ENCODE peak calls at places on chromosomes 2 and 18, in seven cellular contexts. One of them, this sample, is unnamed.

GRCh38 chr2:70941701-70942100 is 6.0 kb downstream of the ATP6V1B1 start:
- DNase-seq in heart right ventricle: no peak
- DNase-seq in substantia nigra: no peak
- DNase-seq in GM23248: no peak
- DNase-seq in right lobe of liver: no peak
- DNase-seq in CD8-positive, alpha-beta memory T cell: no peak
- DNase-seq in neural progenitor cell: no peak
- DNase-seq in this sample: no peak

GRCh38 chr2:174503161-174503809 is 16.5 kb upstream of the GPR155 start:
- DNase-seq in heart right ventricle: no peak
- DNase-seq in substantia nigra: no peak
- DNase-seq in GM23248: no peak
- DNase-seq in right lobe of liver: no peak
- DNase-seq in CD8-positive, alpha-beta memory T cell: no peak
- DNase-seq in neural progenitor cell: no peak
- DNase-seq in this sample: no peak

GRCh38 chr2:72274284-72274869 is 126.7 kb upstream of the CYP26B1 start:
- DNase-seq in heart right ventricle: no peak
- DNase-seq in substantia nigra: no peak
- DNase-seq in GM23248: no peak
- DNase-seq in right lobe of liver: no peak
- DNase-seq in CD8-positive, alpha-beta memory T cell: no peak
- DNase-seq in neural progenitor cell: no peak
- DNase-seq in this sample: no peak

GRCh38 chr2:172672999-172673726 is 62.5 kb upstream of the RAPGEF4 start:
- DNase-seq in heart right ventricle: no peak
- DNase-seq in substantia nigra: no peak
- DNase-seq in GM23248: peak; percentile 18
- DNase-seq in right lobe of liver: peak; percentile 74
- DNase-seq in CD8-positive, alpha-beta memory T cell: no peak
- DNase-seq in neural progenitor cell: no peak
- DNase-seq in this sample: peak; percentile 84

GRCh38 chr18:22778996-22779395 is 154.1 kb upstream of the RBBP8 start:
- DNase-seq in heart right ventricle: no peak
- DNase-seq in substantia nigra: no peak
- DNase-seq in GM23248: no peak
- DNase-seq in right lobe of liver: no peak
- DNase-seq in CD8-positive, alpha-beta memory T cell: no peak
- DNase-seq in neural progenitor cell: no peak
- DNase-seq in this sample: no peak

GRCh38 chr2:12651661-12652060 is 65.1 kb upstream of the TRIB2 start:
- DNase-seq in heart right ventricle: no peak
- DNase-seq in substantia nigra: no peak
- DNase-seq in GM23248: no peak
- DNase-seq in right lobe of liver: no peak
- DNase-seq in CD8-positive, alpha-beta memory T cell: no peak
- DNase-seq in neural progenitor cell: no peak
- DNase-seq in this sample: no peak

GRCh38 chr18:51727780-51728179 is 530.3 kb upstream of the MEX3C start:
- DNase-seq in heart right ventricle: no peak
- DNase-seq in substantia nigra: no peak
- DNase-seq in GM23248: no peak
- DNase-seq in right lobe of liver: no peak
- DNase-seq in CD8-positive, alpha-beta memory T cell: no peak
- DNase-seq in neural progenitor cell: no peak
- DNase-seq in this sample: no peak

GRCh38 chr2:61993422-61994024 is 88.0 kb downstream of the COMMD1 start:
- DNase-seq in heart right ventricle: no peak
- DNase-seq in substantia nigra: no peak
- DNase-seq in GM23248: peak; percentile 65
- DNase-seq in right lobe of liver: no peak
- DNase-seq in CD8-positive, alpha-beta memory T cell: peak; percentile 19
- DNase-seq in neural progenitor cell: peak; percentile 55
- DNase-seq in this sample: no peak

GRCh38 chr2:176139621-176140020 is 10.1 kb downstream of the HOXD8 start:
- DNase-seq in heart right ventricle: no peak
- DNase-seq in substantia nigra: no peak
- DNase-seq in GM23248: peak; percentile 77
- DNase-seq in right lobe of liver: no peak
- DNase-seq in CD8-positive, alpha-beta memory T cell: no peak
- DNase-seq in neural progenitor cell: no peak
- DNase-seq in this sample: no peak

GRCh38 chr2:160257015-160257741 is 57.1 kb upstream of the ITGB6 start:
- DNase-seq in heart right ventricle: no peak
- DNase-seq in substantia nigra: no peak
- DNase-seq in GM23248: no peak
- DNase-seq in right lobe of liver: no peak
- DNase-seq in CD8-positive, alpha-beta memory T cell: no peak
- DNase-seq in neural progenitor cell: no peak
- DNase-seq in this sample: no peak

GRCh38 chr2:101981066-101981465 is 10.7 kb upstream of the IL1R2 start:
- DNase-seq in heart right ventricle: no peak
- DNase-seq in substantia nigra: no peak
- DNase-seq in GM23248: no peak
- DNase-seq in right lobe of liver: no peak
- DNase-seq in CD8-positive, alpha-beta memory T cell: no peak
- DNase-seq in neural progenitor cell: no peak
- DNase-seq in this sample: no peak
- H3K27ac ChIP-seq in heart right ventricle: no peak overlapping the region
- H3K27ac ChIP-seq in substantia nigra: no peak overlapping the region
- H3K27ac ChIP-seq in GM23248: no peak overlapping the region
- H3K27ac ChIP-seq in right lobe of liver: no peak overlapping the region
- H3K27ac ChIP-seq in CD8-positive, alpha-beta memory T cell: no peak overlapping the region
- H3K27ac ChIP-seq in neural progenitor cell: no peak overlapping the region
- H3K27ac ChIP-seq in this sample: no peak overlapping the region

DNA sequence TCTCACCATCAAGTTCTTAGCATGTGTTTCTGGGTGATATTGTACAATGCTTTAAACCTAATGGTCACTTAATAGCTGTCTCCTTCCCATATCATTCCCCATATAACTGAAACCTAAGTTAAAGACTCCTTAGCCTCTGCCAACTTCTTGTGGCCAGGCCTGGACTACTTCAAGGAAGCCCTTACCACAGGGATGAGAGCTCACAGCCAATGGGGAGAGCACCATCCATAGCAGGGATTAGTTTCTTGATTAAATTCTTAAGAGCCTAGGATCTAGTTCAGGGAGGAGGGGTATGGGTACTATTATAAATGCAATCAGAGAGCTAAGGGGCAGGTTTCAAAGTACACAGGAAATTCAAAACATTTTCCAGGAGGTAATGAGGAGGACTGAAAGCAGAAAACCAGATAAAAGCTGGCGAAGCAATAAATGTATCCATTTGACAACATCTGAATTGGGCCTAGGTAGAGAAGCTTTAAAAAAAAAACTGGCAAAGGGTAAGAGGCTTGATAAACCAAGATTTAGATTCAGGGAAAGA is 34.8 kb upstream of the IHH start:
- DNase-seq in heart right ventricle: no peak
- DNase-seq in substantia nigra: no peak
- DNase-seq in GM23248: no peak
- DNase-seq in right lobe of liver: no peak
- DNase-seq in CD8-positive, alpha-beta memory T cell: no peak
- DNase-seq in neural progenitor cell: no peak
- DNase-seq in this sample: no peak
- H3K27ac ChIP-seq in heart right ventricle: no peak overlapping the region
- H3K27ac ChIP-seq in substantia nigra: no peak overlapping the region
- H3K27ac ChIP-seq in GM23248: no peak overlapping the region
- H3K27ac ChIP-seq in right lobe of liver: no peak overlapping the region
- H3K27ac ChIP-seq in CD8-positive, alpha-beta memory T cell: no peak overlapping the region
- H3K27ac ChIP-seq in neural progenitor cell: no peak overlapping the region
- H3K27ac ChIP-seq in this sample: no peak overlapping the region

DNA sequence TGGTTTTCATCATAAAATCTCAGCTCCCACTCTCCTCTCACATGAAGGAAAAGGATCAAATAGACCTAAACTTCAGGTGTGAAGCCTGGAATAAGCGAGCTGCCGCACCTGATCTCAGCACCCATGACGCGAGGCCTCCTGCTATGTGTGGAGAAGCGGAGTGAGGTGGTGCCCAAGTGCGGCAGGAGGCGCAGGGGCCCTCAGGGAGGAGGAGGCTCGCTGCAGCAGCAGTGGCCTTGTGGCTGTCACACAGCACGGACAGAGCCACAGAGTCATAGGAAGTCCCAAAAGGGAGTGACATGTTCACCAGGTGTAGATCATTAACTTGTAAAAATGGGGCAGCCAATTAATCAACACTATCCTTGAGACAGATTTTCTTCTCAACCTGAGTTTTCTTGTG is 9.1 kb downstream of the SCLY start:
- DNase-seq in heart right ventricle: no peak
- DNase-seq in substantia nigra: no peak
- DNase-seq in GM23248: no peak
- DNase-seq in right lobe of liver: no peak
- DNase-seq in CD8-positive, alpha-beta memory T cell: no peak
- DNase-seq in neural progenitor cell: no peak
- DNase-seq in this sample: no peak
- H3K27ac ChIP-seq in heart right ventricle: no peak overlapping the region
- H3K27ac ChIP-seq in substantia nigra: no peak overlapping the region
- H3K27ac ChIP-seq in GM23248: no peak overlapping the region
- H3K27ac ChIP-seq in right lobe of liver: peak overlapping the region; percentile 38
- H3K27ac ChIP-seq in CD8-positive, alpha-beta memory T cell: no peak overlapping the region
- H3K27ac ChIP-seq in neural progenitor cell: no peak overlapping the region
- H3K27ac ChIP-seq in this sample: no peak overlapping the region

GRCh38 chr2:197851451-197851850 is 47.1 kb downstream of the PLCL1 start:
- DNase-seq in heart right ventricle: no peak
- DNase-seq in substantia nigra: no peak
- DNase-seq in GM23248: no peak
- DNase-seq in right lobe of liver: no peak
- DNase-seq in CD8-positive, alpha-beta memory T cell: no peak
- DNase-seq in neural progenitor cell: peak; percentile 37
- DNase-seq in this sample: no peak
- H3K27ac ChIP-seq in heart right ventricle: peak overlapping the region; percentile 19
- H3K27ac ChIP-seq in substantia nigra: peak overlapping the region; percentile 70
- H3K27ac ChIP-seq in GM23248: no peak overlapping the region
- H3K27ac ChIP-seq in right lobe of liver: no peak overlapping the region
- H3K27ac ChIP-seq in CD8-positive, alpha-beta memory T cell: no peak overlapping the region
- H3K27ac ChIP-seq in neural progenitor cell: no peak overlapping the region
- H3K27ac ChIP-seq in this sample: no peak overlapping the region

GRCh38 chr2:219494952-219495530 is 3.6 kb upstream of the GMPPA start:
- DNase-seq in heart right ventricle: no peak
- DNase-seq in substantia nigra: no peak
- DNase-seq in GM23248: no peak
- DNase-seq in right lobe of liver: no peak
- DNase-seq in CD8-positive, alpha-beta memory T cell: no peak
- DNase-seq in neural progenitor cell: no peak
- DNase-seq in this sample: no peak
- H3K27ac ChIP-seq in heart right ventricle: peak overlapping the region; percentile 42
- H3K27ac ChIP-seq in substantia nigra: no peak overlapping the region
- H3K27ac ChIP-seq in GM23248: no peak overlapping the region
- H3K27ac ChIP-seq in right lobe of liver: no peak overlapping the region
- H3K27ac ChIP-seq in CD8-positive, alpha-beta memory T cell: no peak overlapping the region
- H3K27ac ChIP-seq in neural progenitor cell: no peak overlapping the region
- H3K27ac ChIP-seq in this sample: no peak overlapping the region

This sample was measured in Peyer's patch.